ENCODE peak calls at places on chromosomes 12 and 14, in six cellular contexts. M, E, B, Y, D and O are unnamed samples.

GRCh38 chr12:4153343-4153892 is 120.1 kb upstream of the CCND2 start:
- DNase-seq in M (no peak), E (no peak), B (peak), Y (peak), D (no peak), O (no peak)

GRCh38 chr12:65490193-65490592 is 211.7 kb downstream of the MSRB3 start:
- DNase-seq in M (no peak), E (no peak), B (no peak), Y (no peak), D (no peak), O (no peak)

GRCh38 chr14:49953196-49953595 is 60.3 kb downstream of the ARF6 start:
- DNase-seq in M (no peak), E (no peak), B (no peak), Y (no peak), D (no peak), O (no peak)

GRCh38 chr12:8493084-8493483 is 20.2 kb upstream of the CLEC4D start:
- DNase-seq in M (no peak), E (no peak), B (peak), Y (no peak), D (no peak), O (no peak)

GRCh38 chr12:3493225-3494049 is 2.4 kb downstream of the PRMT8 start:
- DNase-seq in M (no peak), E (peak), B (no peak), Y (no peak), D (no peak), O (no peak)

GRCh38 chr14:99037777-99038176 is 234.2 kb downstream of the BCL11B start:
- DNase-seq in M (no peak), E (peak), B (no peak), Y (peak), D (no peak), O (no peak)

GRCh38 chr12:110850762-110851161 is 4.0 kb downstream of the CCDC63 start:
- DNase-seq in M (no peak), E (no peak), B (no peak), Y (no peak), D (no peak), O (no peak)

GRCh38 chr12:10753066-10753465 is 29.9 kb upstream of the YBX3 start:
- DNase-seq in M (no peak), E (no peak), B (no peak), Y (no peak), D (no peak), O (no peak)

GRCh38 chr14:64637735-64638473 is 66.3 kb upstream of the PLEKHG3 start:
- DNase-seq in M (no peak), E (no peak), B (no peak), Y (no peak), D (no peak), O (no peak)

GRCh38 chr12:109448272-109448671 is 28.8 kb downstream of the KCTD10 start:
- DNase-seq in M (no peak), E (no peak), B (no peak), Y (no peak), D (no peak), O (no peak)

GRCh38 chr12:104737113-104737512 is 221.0 kb downstream of the SLC41A2 start:
- DNase-seq in M (no peak), E (no peak), B (no peak), Y (no peak), D (no peak), O (no peak)

GRCh38 chr12:113149361-113150150 is at the start of gene CFAP73:
- DNase-seq in M (peak), E (peak), B (no peak), Y (peak), D (peak), O (peak)

GRCh38 chr14:97705976-97706375 is 908.8 kb downstream of the VRK1 start:
- DNase-seq in M (no peak), E (no peak), B (no peak), Y (no peak), D (no peak), O (no peak)

GRCh38 chr12:61367281-61367785 is 892.9 kb upstream of the USP15 start:
- DNase-seq in M (no peak), E (no peak), B (no peak), Y (no peak), D (no peak), O (no peak)

GRCh38 chr12:125687403-125687802 is 622.2 kb downstream of the AACS start:
- DNase-seq in M (no peak), E (no peak), B (no peak), Y (no peak), D (no peak), O (no peak)

GRCh38 chr12:126784328-126784921 is 1482.5 kb upstream of the TMEM132C start:
- DNase-seq in M (peak), E (peak), B (no peak), Y (peak), D (peak), O (peak)

GRCh38 chr12:546920-547845 is 87.4 kb downstream of the B4GALNT3 start:
- DNase-seq in M (peak), E (peak), B (no peak), Y (peak), D (peak), O (peak)

GRCh38 chr14:64873506-64874220 is 6.0 kb downstream of the SPTB start:
- DNase-seq in M (no peak), E (no peak), B (no peak), Y (no peak), D (no peak), O (no peak)

GRCh38 chr12:77724367-77724957 is 106.2 kb upstream of the NAV3 start:
- DNase-seq in M (no peak), E (no peak), B (no peak), Y (no peak), D (peak), O (peak)
- TF ChIP-seq ATF3 in M (no peak), E (no peak), B (no peak), Y (no peak), D (no peak), O (no peak)

GRCh38 chr14:95189400-95190162 is 32.3 kb upstream of the DICER1 start:
- DNase-seq in M (no peak), E (no peak), B (no peak), Y (no peak), D (no peak), O (no peak)
- TF ChIP-seq ATF3 in M (no peak), E (no peak), B (no peak), Y (no peak), D (no peak), O (no peak)

GRCh38 chr12:121364657-121365265 is 12.6 kb upstream of the ANAPC5 start:
- DNase-seq in M (no peak), E (no peak), B (no peak), Y (no peak), D (no peak), O (no peak)

GRCh38 chr12:121366063-121366459 is 13.8 kb upstream of the ANAPC5 start:
- DNase-seq in M (no peak), E (no peak), B (no peak), Y (no peak), D (no peak), O (no peak)

GRCh38 chr12:121371404-121371803 is 19.2 kb upstream of the ANAPC5 start:
- DNase-seq in M (no peak), E (no peak), B (no peak), Y (no peak), D (peak), O (no peak)

DNA sequence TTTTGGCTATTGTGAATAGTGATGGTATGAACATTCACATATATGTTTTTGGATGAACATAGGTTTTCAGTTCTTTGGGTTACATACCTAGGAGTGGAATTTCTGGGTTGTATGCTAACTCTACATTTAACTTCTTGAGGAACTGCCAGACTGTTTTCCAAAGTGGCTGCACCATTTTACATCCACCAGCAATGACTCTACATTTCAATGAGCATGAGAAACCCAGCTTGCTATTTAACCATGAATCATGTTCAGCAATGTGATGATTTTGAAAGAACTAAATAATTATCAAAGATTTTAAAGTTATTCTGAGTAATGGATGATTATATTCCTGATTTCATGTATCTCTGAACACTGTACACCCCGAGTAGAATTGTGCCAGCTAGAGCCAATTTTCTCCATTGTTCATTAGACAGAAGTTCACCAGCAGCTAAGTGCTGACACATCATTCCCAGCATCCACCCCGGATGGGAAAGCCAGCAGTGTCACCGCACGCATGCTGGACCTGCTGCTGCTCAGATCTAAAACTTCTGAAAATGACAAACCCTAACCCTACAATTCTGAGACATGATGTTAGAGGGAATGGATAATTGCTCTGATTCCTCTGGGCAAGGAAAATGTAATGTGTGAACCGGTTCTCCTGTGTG is 13.3 kb upstream of the ANAPC5 start:
- DNase-seq in M (no peak), E (no peak), B (no peak), Y (peak), D (no peak), O (no peak)
- TF ChIP-seq ATF3 in M (no peak), E (no peak), B (no peak), Y (no peak), D (no peak), O (no peak)

DNA sequence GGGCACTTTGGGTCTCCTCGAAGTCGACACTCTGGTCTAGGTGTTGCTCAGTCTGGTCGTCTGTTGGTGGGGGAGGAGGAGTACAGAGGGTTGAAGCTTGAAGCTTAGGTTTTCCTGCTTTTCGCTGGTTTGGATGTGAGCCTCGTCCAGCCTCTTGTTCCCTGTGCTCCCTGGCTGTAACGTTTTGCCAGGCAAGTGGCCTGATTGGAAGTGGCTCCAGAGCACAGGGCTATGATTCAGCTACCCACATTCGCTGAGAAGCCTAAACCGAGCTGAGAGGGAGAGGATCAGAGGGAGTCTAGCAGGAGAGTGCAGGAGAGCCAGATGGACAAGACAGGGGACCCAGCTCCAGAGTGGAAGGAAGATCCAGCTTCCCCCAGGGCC is 6.1 kb downstream of the HOXC10 start:
- DNase-seq in M (no peak), E (no peak), B (no peak), Y (no peak), D (no peak), O (no peak)
- TF ChIP-seq ATF3 in M (no peak), E (no peak), B (no peak), Y (no peak), D (no peak), O (no peak)